ENCODE peak calls at places on chromosome 7, in eight cellular contexts. One of them, this sample, is unnamed.

GRCh38 chr7:39754326-39755120 is 131.2 kb downstream of the RALA start:
- DNase-seq in sigmoid colon: no peak
- DNase-seq in colonic mucosa: no peak
- DNase-seq in upper lobe of right lung: peak; percentile 68
- DNase-seq in neural progenitor cell: no peak
- DNase-seq in cardiac muscle cell: no peak
- DNase-seq in naive thymus-derived CD4-positive, alpha-beta T cell: no peak
- DNase-seq in IMR-90: peak; percentile 81
- DNase-seq in this sample: no peak

GRCh38 chr7:141660259-141660658 is 41.7 kb downstream of the DENND11 start:
- DNase-seq in upper lobe of right lung: no peak
- DNase-seq in neural progenitor cell: no peak
- DNase-seq in IMR-90: peak; percentile 35
- DNase-seq in naive thymus-derived CD4-positive, alpha-beta T cell: no peak
- DNase-seq in cardiac muscle cell: no peak
- DNase-seq in sigmoid colon: no peak
- DNase-seq in colonic mucosa: no peak
- DNase-seq in this sample: no peak

GRCh38 chr7:147605326-147605725 is 985.2 kb upstream of the C7orf33 start:
- DNase-seq in colonic mucosa: no peak
- DNase-seq in sigmoid colon: no peak
- DNase-seq in neural progenitor cell: no peak
- DNase-seq in IMR-90: no peak
- DNase-seq in naive thymus-derived CD4-positive, alpha-beta T cell: no peak
- DNase-seq in cardiac muscle cell: no peak
- DNase-seq in upper lobe of right lung: no peak
- DNase-seq in this sample: no peak

GRCh38 chr7:55438085-55438764 is 73.1 kb downstream of the LANCL2 start:
- DNase-seq in IMR-90: no peak
- DNase-seq in naive thymus-derived CD4-positive, alpha-beta T cell: no peak
- DNase-seq in upper lobe of right lung: peak; percentile 63
- DNase-seq in neural progenitor cell: no peak
- DNase-seq in sigmoid colon: no peak
- DNase-seq in colonic mucosa: no peak
- DNase-seq in cardiac muscle cell: no peak
- DNase-seq in this sample: peak; percentile 39

GRCh38 chr7:108581655-108582491 is 12.2 kb downstream of the DNAJB9 start:
- DNase-seq in colonic mucosa: no peak
- DNase-seq in sigmoid colon: no peak
- DNase-seq in IMR-90: no peak
- DNase-seq in cardiac muscle cell: peak; percentile 54
- DNase-seq in neural progenitor cell: peak; percentile 35
- DNase-seq in naive thymus-derived CD4-positive, alpha-beta T cell: no peak
- DNase-seq in upper lobe of right lung: no peak
- DNase-seq in this sample: peak; percentile 45

GRCh38 chr7:9625953-9626352 is 1192.5 kb downstream of the NXPH1 start:
- DNase-seq in sigmoid colon: no peak
- DNase-seq in IMR-90: no peak
- DNase-seq in naive thymus-derived CD4-positive, alpha-beta T cell: no peak
- DNase-seq in upper lobe of right lung: no peak
- DNase-seq in neural progenitor cell: no peak
- DNase-seq in colonic mucosa: no peak
- DNase-seq in cardiac muscle cell: no peak
- DNase-seq in this sample: no peak

GRCh38 chr7:213324-213993 is 21.1 kb downstream of the FAM20C start:
- DNase-seq in neural progenitor cell: no peak
- DNase-seq in colonic mucosa: no peak
- DNase-seq in sigmoid colon: no peak
- DNase-seq in naive thymus-derived CD4-positive, alpha-beta T cell: no peak
- DNase-seq in cardiac muscle cell: no peak
- DNase-seq in upper lobe of right lung: no peak
- DNase-seq in IMR-90: no peak
- DNase-seq in this sample: no peak

GRCh38 chr7:108310351-108310750 is 145.9 kb downstream of the NRCAM start:
- DNase-seq in sigmoid colon: no peak
- DNase-seq in upper lobe of right lung: no peak
- DNase-seq in IMR-90: no peak
- DNase-seq in naive thymus-derived CD4-positive, alpha-beta T cell: no peak
- DNase-seq in cardiac muscle cell: no peak
- DNase-seq in neural progenitor cell: no peak
- DNase-seq in colonic mucosa: no peak
- DNase-seq in this sample: no peak

GRCh38 chr7:150450491-150450992 is at the start of gene GIMAP8:
- DNase-seq in IMR-90: no peak
- DNase-seq in cardiac muscle cell: no peak
- DNase-seq in sigmoid colon: peak; percentile 80
- DNase-seq in neural progenitor cell: no peak
- DNase-seq in colonic mucosa: peak; percentile 34
- DNase-seq in upper lobe of right lung: peak; percentile 81
- DNase-seq in naive thymus-derived CD4-positive, alpha-beta T cell: peak; percentile 66
- DNase-seq in this sample: peak; percentile 46

GRCh38 chr7:150449206-150449956 is 1.0 kb upstream of the GIMAP8 start:
- DNase-seq in sigmoid colon: no peak
- DNase-seq in IMR-90: no peak
- DNase-seq in neural progenitor cell: no peak
- DNase-seq in upper lobe of right lung: no peak
- DNase-seq in colonic mucosa: no peak
- DNase-seq in cardiac muscle cell: no peak
- DNase-seq in naive thymus-derived CD4-positive, alpha-beta T cell: no peak
- DNase-seq in this sample: no peak

GRCh38 chr7:150446288-150446938 is 4.0 kb upstream of the GIMAP8 start:
- DNase-seq in sigmoid colon: no peak
- DNase-seq in neural progenitor cell: no peak
- DNase-seq in cardiac muscle cell: no peak
- DNase-seq in upper lobe of right lung: no peak
- DNase-seq in IMR-90: no peak
- DNase-seq in naive thymus-derived CD4-positive, alpha-beta T cell: no peak
- DNase-seq in colonic mucosa: no peak
- DNase-seq in this sample: no peak

GRCh38 chr7:150447966-150448788 is 2.3 kb upstream of the GIMAP8 start:
- DNase-seq in cardiac muscle cell: no peak
- DNase-seq in colonic mucosa: no peak
- DNase-seq in upper lobe of right lung: no peak
- DNase-seq in IMR-90: no peak
- DNase-seq in naive thymus-derived CD4-positive, alpha-beta T cell: no peak
- DNase-seq in sigmoid colon: no peak
- DNase-seq in neural progenitor cell: no peak
- DNase-seq in this sample: peak; percentile 46

DNA sequence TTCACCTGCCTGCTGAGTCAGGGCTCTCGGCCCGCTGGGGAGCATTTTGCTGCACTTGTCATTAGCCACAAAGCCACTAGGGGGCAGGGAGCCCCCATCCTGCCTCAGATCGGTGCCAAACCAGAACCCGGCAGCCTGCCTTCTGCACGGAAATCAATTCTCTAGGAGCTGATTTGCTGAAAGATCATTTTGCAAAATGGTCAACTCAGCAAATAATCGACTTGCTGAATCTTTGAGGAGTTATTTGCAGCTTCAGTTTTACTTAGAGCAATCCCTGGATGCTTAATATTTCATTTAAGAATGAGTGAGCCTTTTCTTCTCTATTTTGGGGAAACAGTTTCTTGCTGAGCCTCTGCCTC is 1.7 kb upstream of the GIMAP8 start:
- DNase-seq in upper lobe of right lung: peak; percentile 86
- DNase-seq in cardiac muscle cell: peak; percentile 80
- DNase-seq in IMR-90: peak; percentile 55
- DNase-seq in neural progenitor cell: peak; percentile 82
- DNase-seq in colonic mucosa: peak; percentile 85
- DNase-seq in sigmoid colon: peak; percentile 80
- DNase-seq in naive thymus-derived CD4-positive, alpha-beta T cell: peak; percentile 89
- DNase-seq in this sample: peak; percentile 94
- H3K4me3 ChIP-seq in upper lobe of right lung: no peak overlapping the region
- H3K4me3 ChIP-seq in cardiac muscle cell: no peak overlapping the region
- H3K4me3 ChIP-seq in IMR-90: no peak overlapping the region
- H3K4me3 ChIP-seq in neural progenitor cell: no peak overlapping the region
- H3K4me3 ChIP-seq in colonic mucosa: no peak overlapping the region
- H3K4me3 ChIP-seq in sigmoid colon: no peak overlapping the region
- H3K4me3 ChIP-seq in naive thymus-derived CD4-positive, alpha-beta T cell: peak overlapping the region; percentile 65
- H3K4me3 ChIP-seq in this sample: no peak overlapping the region

GRCh38 chr7:29075621-29076020 is 70.7 kb downstream of the CPVL start:
- DNase-seq in cardiac muscle cell: no peak
- DNase-seq in sigmoid colon: no peak
- DNase-seq in upper lobe of right lung: no peak
- DNase-seq in neural progenitor cell: no peak
- DNase-seq in colonic mucosa: no peak
- DNase-seq in naive thymus-derived CD4-positive, alpha-beta T cell: no peak
- DNase-seq in IMR-90: no peak
- DNase-seq in this sample: no peak

GRCh38 chr7:29077854-29078253 is 68.5 kb downstream of the CPVL start:
- DNase-seq in sigmoid colon: no peak
- DNase-seq in cardiac muscle cell: no peak
- DNase-seq in IMR-90: no peak
- DNase-seq in naive thymus-derived CD4-positive, alpha-beta T cell: no peak
- DNase-seq in neural progenitor cell: no peak
- DNase-seq in colonic mucosa: no peak
- DNase-seq in upper lobe of right lung: no peak
- DNase-seq in this sample: no peak

GRCh38 chr7:29077181-29077580 is 69.2 kb downstream of the CPVL start:
- DNase-seq in cardiac muscle cell: no peak
- DNase-seq in upper lobe of right lung: no peak
- DNase-seq in sigmoid colon: no peak
- DNase-seq in naive thymus-derived CD4-positive, alpha-beta T cell: no peak
- DNase-seq in IMR-90: no peak
- DNase-seq in colonic mucosa: no peak
- DNase-seq in neural progenitor cell: no peak
- DNase-seq in this sample: no peak

GRCh38 chr7:29080803-29081202 is 65.5 kb downstream of the CPVL start:
- DNase-seq in cardiac muscle cell: no peak
- DNase-seq in IMR-90: no peak
- DNase-seq in upper lobe of right lung: no peak
- DNase-seq in naive thymus-derived CD4-positive, alpha-beta T cell: no peak
- DNase-seq in colonic mucosa: no peak
- DNase-seq in neural progenitor cell: no peak
- DNase-seq in sigmoid colon: no peak
- DNase-seq in this sample: no peak

DNA sequence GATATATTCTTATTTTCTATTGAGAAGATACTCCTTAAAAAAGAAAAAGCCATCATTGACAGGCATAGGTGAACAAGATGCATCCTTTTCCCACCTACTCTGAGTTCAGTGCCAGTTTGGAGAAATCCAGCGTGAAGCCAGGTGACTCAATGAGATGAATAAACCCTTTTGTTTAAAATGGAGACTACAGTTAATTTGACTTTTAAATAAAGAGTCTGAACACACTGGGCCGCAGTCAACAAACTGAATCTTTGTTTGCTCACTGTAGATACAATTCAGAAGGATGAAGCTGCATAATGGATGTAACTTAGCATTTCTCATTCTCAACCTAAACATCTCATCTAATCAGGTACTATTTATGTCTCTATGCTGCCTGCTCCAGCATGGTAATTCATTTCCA is 68.1 kb downstream of the CPVL start:
- DNase-seq in cardiac muscle cell: no peak
- DNase-seq in neural progenitor cell: no peak
- DNase-seq in naive thymus-derived CD4-positive, alpha-beta T cell: no peak
- DNase-seq in IMR-90: no peak
- DNase-seq in upper lobe of right lung: no peak
- DNase-seq in sigmoid colon: no peak
- DNase-seq in colonic mucosa: no peak
- DNase-seq in this sample: no peak
- H3K36me3 ChIP-seq in cardiac muscle cell: no peaks in the 10 kb centered on the region
- H3K36me3 ChIP-seq in neural progenitor cell: no peaks in the 10 kb centered on the region
- H3K36me3 ChIP-seq in naive thymus-derived CD4-positive, alpha-beta T cell: no peaks in the 10 kb centered on the region
- H3K36me3 ChIP-seq in IMR-90: no peaks in the 10 kb centered on the region
- H3K36me3 ChIP-seq in upper lobe of right lung: no peaks in the 10 kb centered on the region
- H3K36me3 ChIP-seq in sigmoid colon: no peaks in the 10 kb centered on the region
- H3K36me3 ChIP-seq in colonic mucosa: no peaks in the 10 kb centered on the region
- H3K36me3 ChIP-seq in this sample: no peaks in the 10 kb centered on the region

DNA sequence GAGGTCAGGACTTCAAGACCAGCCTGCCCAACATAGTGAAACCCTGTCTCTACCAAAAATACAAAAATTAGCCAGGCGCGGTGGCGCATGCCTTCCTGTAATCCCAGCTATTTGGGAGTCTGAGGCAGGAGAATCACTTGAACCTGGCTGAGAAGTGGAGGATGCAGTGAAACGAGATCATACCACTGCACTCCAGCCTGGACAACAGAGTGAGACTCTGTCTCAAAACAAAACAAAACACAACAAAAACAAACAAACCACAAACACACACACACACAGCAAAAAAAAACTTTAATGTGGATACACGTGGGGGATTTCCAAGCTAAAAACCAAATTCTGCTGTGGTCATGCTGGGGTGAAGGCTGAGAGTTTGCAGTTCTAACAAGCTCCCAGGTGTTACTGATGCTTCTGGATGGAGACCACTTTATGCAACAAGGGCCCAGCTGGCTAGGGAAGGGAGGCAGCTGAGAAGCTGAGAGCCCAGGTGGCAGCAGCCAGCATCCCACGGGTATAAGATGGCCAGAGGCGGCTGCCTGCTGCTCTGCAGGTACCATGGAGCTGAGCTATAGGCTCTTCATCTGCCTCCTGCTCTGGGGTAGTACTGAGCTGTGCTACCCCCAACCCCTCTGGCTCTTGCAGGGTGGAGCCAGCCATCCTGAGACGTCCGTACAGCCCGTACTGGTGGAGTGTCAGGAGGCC is at the start of gene ZP3:
- DNase-seq in sigmoid colon: no peak
- DNase-seq in upper lobe of right lung: no peak
- DNase-seq in cardiac muscle cell: no peak
- DNase-seq in IMR-90: no peak
- DNase-seq in colonic mucosa: no peak
- DNase-seq in naive thymus-derived CD4-positive, alpha-beta T cell: no peak
- DNase-seq in neural progenitor cell: no peak
- DNase-seq in this sample: peak; percentile 26
- H3K27me3 ChIP-seq in sigmoid colon: peaks cover 22% of the 10 kb centered on the region
- H3K27me3 ChIP-seq in upper lobe of right lung: no peaks in the 10 kb centered on the region
- H3K27me3 ChIP-seq in cardiac muscle cell: no peaks in the 10 kb centered on the region
- H3K27me3 ChIP-seq in IMR-90: no peaks in the 10 kb centered on the region
- H3K27me3 ChIP-seq in colonic mucosa: no peaks in the 10 kb centered on the region
- H3K27me3 ChIP-seq in naive thymus-derived CD4-positive, alpha-beta T cell: no peaks in the 10 kb centered on the region
- H3K27me3 ChIP-seq in neural progenitor cell: no peaks in the 10 kb centered on the region
- H3K27me3 ChIP-seq in this sample: no peaks in the 10 kb centered on the region

DNA sequence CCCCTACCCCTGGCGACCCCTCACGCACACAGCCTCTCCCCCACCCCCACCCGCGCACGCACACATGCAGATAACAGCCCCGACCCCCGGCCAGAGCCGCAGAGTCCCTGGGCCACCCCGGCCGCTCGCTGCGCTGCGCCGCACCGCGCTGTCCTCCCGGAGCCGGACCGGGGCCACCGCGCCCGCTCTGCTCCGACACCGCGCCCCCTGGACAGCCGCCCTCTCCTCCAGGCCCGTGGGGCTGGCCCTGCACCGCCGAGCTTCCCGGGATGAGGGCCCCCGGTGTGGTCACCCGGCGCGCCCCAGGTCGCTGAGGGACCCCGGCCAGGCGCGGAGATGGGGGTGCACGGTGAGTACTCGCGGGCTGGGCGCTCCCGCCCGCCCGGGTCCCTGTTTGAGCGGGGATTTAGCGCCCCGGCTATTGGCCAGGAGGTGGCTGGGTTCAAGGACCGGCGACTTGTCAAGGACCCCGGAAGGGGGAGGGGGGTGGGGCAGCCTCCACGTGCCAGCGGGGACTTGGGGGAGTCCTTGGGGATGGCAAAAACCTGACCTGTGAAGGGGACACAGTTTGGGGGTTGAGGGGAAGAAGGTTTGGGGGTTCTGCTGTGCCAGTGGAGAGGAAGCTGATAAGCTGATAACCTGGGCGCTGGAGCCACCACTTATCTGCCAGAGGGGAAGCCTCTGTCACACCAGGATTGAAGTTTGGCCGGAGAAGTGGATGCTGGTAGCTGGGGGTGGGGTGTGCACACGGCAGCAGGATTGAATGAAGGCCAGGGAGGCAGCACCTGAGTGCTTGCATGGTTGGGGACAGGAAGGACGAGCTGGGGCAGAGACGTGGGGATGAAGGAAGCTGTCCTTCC is 607 bp downstream of the EPO start:
- DNase-seq in colonic mucosa: no peak
- DNase-seq in upper lobe of right lung: no peak
- DNase-seq in neural progenitor cell: peak; percentile 52
- DNase-seq in IMR-90: no peak
- DNase-seq in naive thymus-derived CD4-positive, alpha-beta T cell: no peak
- DNase-seq in cardiac muscle cell: peak; percentile 57
- DNase-seq in sigmoid colon: no peak
- DNase-seq in this sample: peak; percentile 82
- H3K4me3 ChIP-seq in colonic mucosa: no peak overlapping the region
- H3K4me3 ChIP-seq in upper lobe of right lung: no peak overlapping the region
- H3K4me3 ChIP-seq in neural progenitor cell: peak overlapping the region; percentile 49
- H3K4me3 ChIP-seq in IMR-90: no peak overlapping the region
- H3K4me3 ChIP-seq in naive thymus-derived CD4-positive, alpha-beta T cell: no peak overlapping the region
- H3K4me3 ChIP-seq in cardiac muscle cell: peak overlapping the region; percentile 37
- H3K4me3 ChIP-seq in sigmoid colon: peak overlapping the region; percentile 5
- H3K4me3 ChIP-seq in this sample: peak overlapping the region; percentile 42

This sample was measured in H7.